ENCODE peak calls at places on chromosomes 7 and 10, in five cellular contexts. A is GM12878, Q is K562, H is HepG2, I is H1. L is an unnamed sample.
A peak's percentile ranks its signal among the peaks of the same experiment; 100 is the strongest.

GRCh38 chr10:44647877-44648542 is 263.1 kb upstream of the CXCL12 start:
- DNase-seq in A (peak; percentile 27), I (no peak), H (no peak), Q (no peak), L (no peak)

GRCh38 chr10:131901181-131901829 is 497 bp downstream of the PPP2R2D start:
- DNase-seq in I (no peak), A (no peak), H (no peak), Q (no peak), L (peak; percentile 71)

GRCh38 chr7:50531928-50532327 is 33.3 kb downstream of the DDC start:
- DNase-seq in H (no peak), A (no peak), Q (no peak), I (no peak), L (peak; percentile 74)

GRCh38 chr10:131159771-131160170 is 151.8 kb downstream of the TCERG1L start:
- DNase-seq in I (no peak), Q (no peak), A (no peak), H (no peak), L (no peak)

GRCh38 chr10:21166557-21167287 is 269.6 kb upstream of the NEBL start:
- DNase-seq in I (no peak), H (no peak), A (no peak), Q (peak; percentile 33), L (no peak)

GRCh38 chr10:624605-625334 is 64.7 kb downstream of the DIP2C start:
- DNase-seq in Q (peak; percentile 22), I (no peak), H (peak; percentile 69), A (no peak), L (peak; percentile 59)

GRCh38 chr7:57414852-57415251 is 35.1 kb upstream of the ZNF716 start:
- DNase-seq in H (no peak), I (no peak), A (no peak), Q (no peak), L (no peak)

GRCh38 chr10:130066743-130067142 is 43.9 kb downstream of the C10orf143 start:
- DNase-seq in H (no peak), Q (no peak), A (no peak), I (no peak), L (no peak)

GRCh38 chr10:9262770-9263169 is 1208.3 kb downstream of the GATA3 start:
- DNase-seq in Q (no peak), H (no peak), I (no peak), A (no peak), L (no peak)

GRCh38 chr7:150973571-150974451 is 4.3 kb downstream of the KCNH2 start:
- DNase-seq in A (no peak), I (no peak), Q (no peak), H (no peak), L (no peak)

GRCh38 chr10:33254556-33255160 is 79.8 kb downstream of the NRP1 start:
- DNase-seq in A (no peak), H (peak; percentile 56), Q (no peak), I (no peak), L (no peak)

GRCh38 chr7:139044813-139045794 is 9.3 kb upstream of the ZC3HAV1L start:
- DNase-seq in I (no peak), A (no peak), H (no peak), Q (peak; percentile 51), L (no peak)

GRCh38 chr7:128838109-128838779 is 8.0 kb downstream of the FLNC start:
- DNase-seq in I (no peak), H (no peak), Q (no peak), A (no peak), L (no peak)

GRCh38 chr10:133124357-133125211 is 35.4 kb upstream of the KNDC1 start:
- DNase-seq in Q (peak; percentile 61), I (peak; percentile 88), A (no peak), H (no peak), L (peak; percentile 84)

GRCh38 chr7:149286811-149287400 is 24.9 kb downstream of the ZNF783 start:
- DNase-seq in I (no peak), H (no peak), A (no peak), Q (no peak), L (no peak)

GRCh38 chr7:40680657-40681056 is 545.9 kb downstream of the SUGCT start:
- DNase-seq in A (no peak), H (peak; percentile 28), Q (peak; percentile 24), I (no peak), L (peak; percentile 42)

GRCh38 chr10:43863270-43863669 is 214.6 kb upstream of the ZNF32 start:
- DNase-seq in Q (no peak), A (no peak), H (no peak), I (peak; percentile 30), L (no peak)

GRCh38 chr10:17744395-17744841 is 7.6 kb upstream of the TMEM236 start:
- DNase-seq in H (no peak), A (no peak), I (no peak), Q (no peak), L (no peak)

GRCh38 chr7:151866028-151866427 is 10.9 kb downstream of the PRKAG2 start:
- DNase-seq in I (no peak), A (no peak), Q (no peak), H (no peak), L (no peak)

GRCh38 chr10:47311900-47312662 is 10.2 kb upstream of the GDF2 start:
- DNase-seq in I (peak; percentile 87), A (peak; percentile 7), Q (peak; percentile 79), H (peak; percentile 48), L (peak; percentile 90)

GRCh38 chr7:22935269-22935668 is 78.7 kb downstream of the HYCC1 start:
- DNase-seq in Q (no peak), I (no peak), H (no peak), A (no peak), L (no peak)

GRCh38 chr7:35037526-35038339 is 448 bp upstream of the DPY19L1 start:
- DNase-seq in H (peak; percentile 79), A (no peak), Q (peak; percentile 95), I (peak; percentile 91), L (peak; percentile 100)

GRCh38 chr7:114889646-114890285 is 32.1 kb upstream of the MDFIC start:
- DNase-seq in Q (no peak), H (peak; percentile 1), A (no peak), I (no peak), L (no peak)

GRCh38 chr7:45985902-45986301 is 64.8 kb upstream of the IGFBP3 start:
- DNase-seq in Q (no peak), I (no peak), A (no peak), H (no peak), L (no peak)

GRCh38 chr7:132500727-132501410 is 75.4 kb downstream of the PLXNA4 start:
- DNase-seq in Q (peak; percentile 28), I (peak; percentile 54), H (no peak), A (no peak), L (peak; percentile 43)

GRCh38 chr7:70857793-70858545 is 274.0 kb upstream of the GALNT17 start:
- DNase-seq in H (no peak), A (no peak), I (no peak), Q (no peak), L (no peak)

GRCh38 chr7:116499168-116500070 is at the start of gene CAV2:
- DNase-seq in H (no peak), A (no peak), I (peak; percentile 69), Q (peak; percentile 91), L (peak; percentile 64)

GRCh38 chr10:22805304-22805703 is 90.9 kb upstream of the PIP4K2A start:
- DNase-seq in A (no peak), H (peak; percentile 19), Q (no peak), I (no peak), L (peak; percentile 35)

GRCh38 chr7:113710310-113711106 is 208.3 kb downstream of the PPP1R3A start:
- DNase-seq in I (no peak), A (peak; percentile 44), Q (peak; percentile 59), H (peak; percentile 63), L (peak; percentile 46)

GRCh38 chr7:84490661-84491060 is 296.1 kb upstream of the SEMA3A start:
- DNase-seq in H (no peak), A (no peak), I (no peak), Q (peak; percentile 20), L (no peak)

GRCh38 chr10:78367751-78368150 is 334.1 kb downstream of the RPS24 start:
- DNase-seq in Q (no peak), H (no peak), I (no peak), A (no peak), L (no peak)

GRCh38 chr10:78363190-78363589 is 329.5 kb downstream of the RPS24 start:
- DNase-seq in I (no peak), Q (no peak), A (no peak), H (no peak), L (no peak)

GRCh38 chr10:78362406-78363022 is 328.9 kb downstream of the RPS24 start:
- DNase-seq in A (no peak), H (no peak), Q (no peak), I (no peak), L (no peak)

GRCh38 chr10:78367012-78367411 is 333.3 kb downstream of the RPS24 start:
- DNase-seq in A (no peak), I (no peak), Q (no peak), H (no peak), L (no peak)

GRCh38 chr10:78365711-78366110 is 332.0 kb downstream of the RPS24 start:
- DNase-seq in H (no peak), Q (no peak), I (no peak), A (no peak), L (no peak)
- TF ChIP-seq EP300 in H (no peak), Q (no peak), I (no peak), A (no peak), L (no peak)

DNA sequence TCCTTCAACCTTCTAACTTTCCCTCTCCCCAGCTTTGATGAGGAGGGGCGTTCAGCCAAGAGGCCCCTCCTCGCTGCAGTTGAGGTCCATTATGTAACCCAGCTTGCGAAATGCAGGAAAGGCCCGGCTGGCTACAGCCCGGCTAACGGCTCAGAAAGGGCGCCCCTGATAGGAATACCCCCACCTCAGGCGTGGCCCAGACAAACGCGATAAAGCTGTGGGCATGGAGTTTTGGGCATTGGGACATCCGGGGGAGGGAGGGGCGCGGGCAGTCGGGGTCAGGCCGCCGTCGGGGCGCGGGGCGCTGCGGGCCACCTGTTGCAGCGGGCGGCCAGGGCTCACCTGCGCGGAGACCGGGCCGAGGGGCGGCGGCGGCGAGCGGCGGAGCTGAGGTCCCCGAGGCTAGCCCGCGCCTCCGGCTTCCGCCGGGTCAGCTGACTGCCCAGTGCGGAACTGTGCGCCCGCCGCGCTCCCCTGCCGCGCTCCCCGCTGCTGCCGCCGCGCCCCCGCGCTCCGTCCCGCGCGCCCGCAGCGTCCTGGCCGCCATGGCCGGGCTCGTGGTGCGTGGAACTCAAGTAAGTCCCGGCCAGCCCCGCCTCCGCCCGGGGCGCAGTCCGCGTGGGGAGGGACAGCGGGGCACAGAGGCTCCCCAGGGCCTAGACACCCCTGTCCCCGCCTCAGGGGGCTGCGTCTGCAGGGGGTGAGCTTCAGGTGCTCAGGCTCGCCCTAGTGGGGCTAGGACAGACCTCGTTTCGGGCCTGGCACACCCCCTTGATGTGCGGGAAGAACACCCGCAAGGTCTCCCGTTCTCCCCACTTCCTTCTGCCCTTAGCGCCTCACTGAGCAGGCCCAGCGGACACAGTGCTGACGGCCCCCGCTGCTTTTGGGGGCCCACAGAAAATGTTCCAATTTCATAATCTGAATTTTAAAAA is at the start of gene LRMDA:
- DNase-seq in I (peak; percentile 61), A (no peak), Q (no peak), H (peak; percentile 83), L (peak; percentile 78)
- TF ChIP-seq SIN3A in I (no peak), A (no peak), Q (no peak), H (peak; percentile 66), L (no peak)

GRCh38 chr10:57119690-57120089 is 758.6 kb upstream of the ZWINT start:
- DNase-seq in I (no peak), A (no peak), Q (no peak), H (no peak), L (no peak)
- TF ChIP-seq EP300 in I (no peak), A (no peak), Q (no peak), H (no peak), L (no peak)

GRCh38 chr10:48677625-48678024 is 7.0 kb upstream of the WDFY4 start:
- DNase-seq in H (no peak), Q (no peak), I (no peak), A (no peak), L (no peak)
- TF ChIP-seq SIN3A in H (no peak), Q (no peak), I (no peak), A (no peak), L (no peak)

GRCh38 chr10:103676058-103676785 is 179.2 kb downstream of the SH3PXD2A start:
- DNase-seq in A (no peak), Q (no peak), I (no peak), H (no peak), L (no peak)
- TF ChIP-seq EP300 in A (no peak), Q (no peak), I (no peak), H (no peak), L (no peak)

L was measured in SK-N-SH.